ENCODE peak calls at places on chromosomes 12 and 14, in seven cellular contexts. C, G, E, I, B, L and Y are unnamed samples.
A peak's percentile ranks its signal among the peaks of the same experiment; 100 is the strongest.

GRCh38 chr12:3641428-3641883 is 111.5 kb downstream of the CRACR2A start:
- DNase-seq in G (no peak), C (no peak), B (no peak), L (no peak), E (no peak), I (no peak), Y (no peak)

GRCh38 chr12:120314220-120314619 is 12.1 kb downstream of the SIRT4 start:
- DNase-seq in B (peak; percentile 29), L (no peak), G (no peak), E (no peak), I (no peak), C (peak; percentile 66), Y (no peak)

GRCh38 chr14:103136388-103137271 is 13.4 kb downstream of the TNFAIP2 start:
- DNase-seq in B (peak; percentile 75), G (no peak), L (no peak), I (no peak), E (no peak), C (no peak), Y (no peak)

GRCh38 chr12:103397536-103397935 is 98.2 kb downstream of the C12orf42 start:
- DNase-seq in G (no peak), B (no peak), C (no peak), E (no peak), I (no peak), L (no peak), Y (no peak)

GRCh38 chr12:98179151-98179550 is 336.2 kb upstream of the TMPO start:
- DNase-seq in L (no peak), I (no peak), C (no peak), B (no peak), E (no peak), G (no peak), Y (no peak)

GRCh38 chr14:48748151-48748550 is 838.0 kb downstream of the RPS29 start:
- DNase-seq in L (no peak), B (no peak), E (no peak), I (no peak), C (no peak), G (no peak), Y (no peak)

GRCh38 chr12:9118161-9118560 is 2.4 kb upstream of the A2M start:
- DNase-seq in C (no peak), L (no peak), G (peak; percentile 49), B (no peak), E (no peak), I (no peak), Y (no peak)

GRCh38 chr12:78959556-78959955 is 95.0 kb downstream of the SYT1 start:
- DNase-seq in C (no peak), L (no peak), G (no peak), B (no peak), I (no peak), E (no peak), Y (no peak)

GRCh38 chr14:102892660-102893059 is 29.8 kb upstream of the AMN start:
- DNase-seq in L (no peak), B (no peak), G (no peak), C (no peak), E (no peak), I (no peak), Y (no peak)

GRCh38 chr12:88493651-88494050 is 86.6 kb downstream of the KITLG start:
- DNase-seq in B (no peak), I (no peak), G (no peak), C (no peak), L (no peak), E (no peak), Y (no peak)

GRCh38 chr14:67557118-67557517 is 24.0 kb downstream of the PLEKHH1 start:
- DNase-seq in L (peak; percentile 67), I (no peak), C (no peak), E (no peak), B (no peak), G (no peak), Y (no peak)

GRCh38 chr14:34851395-34851794 is 23.8 kb downstream of the BAZ1A start:
- DNase-seq in E (no peak), C (no peak), G (no peak), B (no peak), L (no peak), I (no peak), Y (no peak)

GRCh38 chr12:88820012-88820411 is 239.7 kb upstream of the KITLG start:
- DNase-seq in L (no peak), I (no peak), C (no peak), E (no peak), G (no peak), B (no peak), Y (no peak)

GRCh38 chr14:87994974-87995373 is 2.0 kb upstream of the GALC start:
- DNase-seq in C (no peak), L (peak; percentile 13), E (no peak), B (no peak), G (peak; percentile 83), I (no peak), Y (no peak)

GRCh38 chr14:26281280-26281998 is 316.4 kb downstream of the NOVA1 start:
- DNase-seq in C (no peak), I (no peak), L (peak; percentile 66), G (no peak), E (no peak), B (peak; percentile 29), Y (no peak)

GRCh38 chr12:88600272-88600671 is 20.0 kb upstream of the KITLG start:
- DNase-seq in B (no peak), L (no peak), I (no peak), G (no peak), E (no peak), C (no peak), Y (no peak)

GRCh38 chr14:50021261-50021660 is 95.1 kb downstream of the VCPKMT start:
- DNase-seq in E (no peak), C (no peak), G (peak; percentile 32), I (no peak), B (no peak), L (no peak), Y (no peak)

GRCh38 chr14:55430024-55430690 is 10.3 kb downstream of the TBPL2 start:
- DNase-seq in G (no peak), B (peak; percentile 58), C (no peak), E (peak; percentile 59), I (no peak), L (peak; percentile 64), Y (no peak)

DNA sequence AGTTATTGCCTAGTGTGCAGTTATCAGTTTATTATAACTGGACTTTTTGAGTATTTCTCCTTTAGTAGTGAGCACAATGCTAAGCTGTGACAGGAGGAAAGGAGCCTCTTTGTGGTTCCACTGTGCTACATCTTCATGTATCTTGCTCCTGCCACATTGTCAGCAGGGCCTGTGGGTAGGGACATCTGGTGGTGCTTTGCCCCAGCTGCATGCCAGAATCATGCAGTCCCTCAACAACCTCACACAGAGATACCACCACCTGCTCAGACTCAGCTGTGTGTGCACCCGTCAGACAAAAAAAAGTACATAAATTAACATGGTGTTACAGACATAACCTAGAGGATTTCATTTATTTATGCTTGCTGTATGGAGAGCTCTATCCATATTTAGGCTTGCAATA is 51.1 kb downstream of the MIS18BP1 start:
- DNase-seq in L (peak; percentile 14), G (no peak), C (no peak), I (no peak), E (peak; percentile 3), B (peak; percentile 3), Y (no peak)
- TF ChIP-seq TAF1 in L (no peak), G (no peak), C (no peak), I (no peak), E (no peak), B (no peak), Y (no peak)

GRCh38 chr12:22255097-22255496 is 79.4 kb downstream of the ST8SIA1 start:
- DNase-seq in I (no peak), B (no peak), G (no peak), L (no peak), C (no peak), E (no peak), Y (no peak)

GRCh38 chr12:22256634-22257033 is 77.9 kb downstream of the ST8SIA1 start:
- DNase-seq in B (no peak), E (no peak), L (no peak), C (no peak), I (no peak), G (no peak), Y (no peak)

GRCh38 chr12:22252057-22252456 is 82.5 kb downstream of the ST8SIA1 start:
- DNase-seq in C (no peak), E (no peak), B (no peak), I (no peak), L (no peak), G (no peak), Y (no peak)

GRCh38 chr12:22256076-22256475 is 78.4 kb downstream of the ST8SIA1 start:
- DNase-seq in L (no peak), B (no peak), G (no peak), C (no peak), E (no peak), I (no peak), Y (no peak)

DNA sequence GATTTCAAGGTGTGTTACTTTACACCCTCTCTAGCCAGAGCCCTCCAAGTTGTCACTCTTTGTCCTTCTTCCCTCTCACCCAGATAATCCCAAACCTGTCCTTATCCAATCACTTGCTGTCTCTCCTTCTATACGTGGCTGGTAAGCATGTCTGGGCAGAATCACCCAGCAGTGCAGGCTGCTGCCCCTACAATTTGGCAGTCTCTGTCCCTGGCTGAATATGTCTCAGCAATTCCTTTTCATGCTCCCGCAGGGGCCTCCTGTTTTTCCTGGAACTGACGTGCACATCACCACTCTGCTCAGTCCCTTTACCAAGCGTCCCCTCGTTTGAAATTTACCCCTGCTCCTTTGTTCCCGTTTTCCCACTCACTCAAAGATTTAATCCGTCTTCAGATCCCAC is 80.1 kb downstream of the ST8SIA1 start:
- DNase-seq in E (no peak), L (no peak), G (no peak), B (no peak), C (no peak), I (no peak), Y (no peak)
- TF ChIP-seq TAF1 in E (no peak), L (no peak), G (no peak), B (no peak), C (no peak), I (no peak), Y (no peak)

GRCh38 chr14:92153581-92153980 is 31.8 kb downstream of the CPSF2 start:
- DNase-seq in E (no peak), L (peak; percentile 51), G (no peak), B (no peak), C (no peak), I (no peak), Y (no peak)

DNA sequence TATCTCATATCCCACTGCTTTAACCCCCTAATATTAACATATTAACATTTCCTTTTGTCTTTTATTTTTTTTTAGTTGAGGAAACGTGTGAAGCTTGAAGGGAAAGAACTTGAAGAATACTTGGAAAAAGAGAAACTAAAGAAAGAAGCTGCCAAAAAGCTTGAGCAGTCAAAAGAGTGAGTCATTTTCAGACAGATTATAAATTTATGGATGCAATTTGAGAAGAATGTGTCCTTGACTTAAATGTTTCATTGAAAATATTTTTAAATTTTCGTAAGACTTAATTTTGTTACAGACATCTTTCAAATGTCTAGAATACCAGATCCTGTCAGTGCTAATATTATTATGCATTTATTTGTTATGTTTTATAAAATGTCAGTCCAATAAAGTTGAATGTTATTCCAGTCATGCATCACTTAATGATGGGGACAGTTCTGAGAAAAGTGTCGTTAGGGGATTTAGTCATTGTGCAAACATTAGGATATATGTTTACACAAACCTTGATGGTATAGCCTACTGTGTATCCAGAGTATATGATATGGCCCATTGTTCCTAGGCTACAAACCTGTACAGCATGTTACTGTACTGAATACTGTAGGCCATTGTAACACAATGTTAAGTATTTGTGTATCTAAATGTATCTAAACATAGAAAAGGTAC is 32.6 kb downstream of the CPSF2 start:
- DNase-seq in E (no peak), C (no peak), G (no peak), B (no peak), I (no peak), L (peak; percentile 65), Y (no peak)
- TF ChIP-seq TAF1 in E (no peak), C (no peak), G (no peak), B (no peak), I (no peak), L (no peak), Y (no peak)

GRCh38 chr14:51458563-51458955 is 193.2 kb upstream of the FRMD6 start:
- DNase-seq in I (no peak), B (no peak), E (no peak), L (no peak), G (no peak), C (no peak), Y (no peak)
- TF ChIP-seq TAF1 in I (no peak), B (no peak), E (no peak), L (no peak), G (no peak), C (no peak), Y (no peak)